ENCODE peak calls at places on chromosome 11, in seven cellular contexts. D is transverse colon; V is stimulated activated CD8-positive, alpha-beta memory T cell treated with anti-CD3 and anti-CD28 coated beads, Interleukin-4, amount 100 ng/mL, for 1 hour; P is NCI-H2081; N is naive thymus-derived CD8-positive, alpha-beta T cell; T is RWPE1; K is cardiac fibroblast. U is an unnamed sample.

GRCh38 chr11:117521974-117522373 is 194.3 kb downstream of the CEP164 start:
- DNase-seq in N (no peak), K (no peak), P (no peak), D (no peak), V (no peak), T (no peak), U (no peak)

GRCh38 chr11:108206171-108206570 is 16.3 kb downstream of the NPAT start:
- DNase-seq in P (no peak), D (no peak), N (no peak), K (no peak), V (no peak), T (no peak), U (no peak)

GRCh38 chr11:56234155-56234554 is at the start of gene OR5T2:
- DNase-seq in K (no peak), T (no peak), N (no peak), P (no peak), D (no peak), V (no peak), U (no peak)

GRCh38 chr11:70603064-70603755 is 204.9 kb downstream of the CTTN start:
- DNase-seq in N (no peak), P (no peak), D (no peak), K (no peak), V (no peak), T (no peak), U (no peak)

GRCh38 chr11:134377876-134378275 is 34.2 kb downstream of the B3GAT1 start:
- DNase-seq in D (no peak), P (no peak), T (no peak), K (no peak), V (no peak), N (no peak), U (no peak)

GRCh38 chr11:102485095-102485722 is 32.6 kb upstream of the TMEM123 start:
- DNase-seq in P (no peak), K (peak), D (no peak), T (no peak), N (no peak), V (no peak), U (no peak)

GRCh38 chr11:112693781-112694180 is 267.4 kb upstream of the NCAM1 start:
- DNase-seq in D (no peak), P (no peak), V (no peak), K (no peak), T (no peak), N (no peak), U (no peak)

GRCh38 chr11:57321996-57322880 is 2.5 kb downstream of the TNKS1BP1 start:
- DNase-seq in T (peak), N (no peak), D (peak), P (peak), K (peak), V (no peak), U (peak)

GRCh38 chr11:33560729-33561128 is 139.9 kb downstream of the C11orf91 start:
- DNase-seq in V (no peak), K (no peak), T (no peak), D (no peak), P (no peak), N (no peak), U (no peak)

GRCh38 chr11:1005913-1006312 is 30.6 kb downstream of the MUC6 start:
- DNase-seq in V (no peak), N (no peak), D (no peak), K (no peak), P (peak), T (peak), U (no peak)

GRCh38 chr11:197741-198235 is 4.9 kb downstream of the SCGB1C1 start:
- DNase-seq in P (no peak), K (no peak), N (no peak), D (no peak), T (no peak), V (no peak), U (no peak)

GRCh38 chr11:86444981-86445380 is 70.3 kb downstream of the CCDC81 start:
- DNase-seq in P (no peak), D (no peak), T (no peak), K (no peak), V (no peak), N (no peak), U (no peak)

GRCh38 chr11:33687733-33688479 is 12.7 kb downstream of the C11orf91 start:
- DNase-seq in P (peak), V (no peak), T (no peak), K (peak), D (no peak), N (no peak), U (peak)

GRCh38 chr11:122524532-122524882 is 131.0 kb upstream of the UBASH3B start:
- DNase-seq in K (no peak), D (no peak), N (no peak), V (no peak), T (no peak), P (no peak), U (no peak)

GRCh38 chr11:67238894-67239794 is 27.1 kb upstream of the GRK2 start:
- DNase-seq in K (peak), D (no peak), P (no peak), N (no peak), T (no peak), V (no peak), U (no peak)

GRCh38 chr11:203945-204586 is 3.1 kb downstream of the BET1L start:
- DNase-seq in P (no peak), K (no peak), T (no peak), D (no peak), N (no peak), V (no peak), U (no peak)

GRCh38 chr11:69839516-69839915 is 20.3 kb upstream of the FGF3 start:
- DNase-seq in T (no peak), K (no peak), V (no peak), D (no peak), P (no peak), N (no peak), U (no peak)

GRCh38 chr11:66849501-66850234 is 6.4 kb downstream of the RCE1 start:
- DNase-seq in V (no peak), T (no peak), D (no peak), K (no peak), N (no peak), P (no peak), U (no peak)

GRCh38 chr11:61472282-61472681 is 36.3 kb upstream of the LRRC10B start:
- DNase-seq in T (no peak), N (no peak), K (peak), P (no peak), V (no peak), D (no peak), U (no peak)

GRCh38 chr11:66886671-66887221 is 29.9 kb downstream of the LRFN4 start:
- DNase-seq in V (no peak), D (no peak), T (no peak), K (peak), N (no peak), P (no peak), U (no peak)

GRCh38 chr11:36455658-36456111 is 54.4 kb downstream of the TRAF6 start:
- DNase-seq in T (peak), D (peak), V (no peak), N (no peak), P (no peak), K (peak), U (no peak)

GRCh38 chr11:118430956-118431355 is 5.3 kb upstream of the KMT2A start:
- DNase-seq in T (no peak), P (no peak), N (no peak), D (no peak), K (no peak), V (no peak), U (no peak)

GRCh38 chr11:133951484-133952198 is 5.1 kb downstream of the IGSF9B start:
- DNase-seq in D (no peak), P (peak), T (peak), V (no peak), K (peak), N (no peak), U (no peak)

GRCh38 chr11:33325456-33325855 is 68.3 kb downstream of the HIPK3 start:
- DNase-seq in T (no peak), N (no peak), K (peak), D (no peak), V (no peak), P (no peak), U (no peak)

GRCh38 chr11:19817870-19818269 is 105.2 kb downstream of the NAV2 start:
- DNase-seq in N (no peak), K (no peak), T (no peak), P (no peak), V (no peak), D (no peak), U (no peak)

GRCh38 chr11:127816959-127817358 is 770.4 kb downstream of the ETS1 start:
- DNase-seq in V (no peak), T (no peak), D (no peak), P (no peak), N (no peak), K (peak), U (no peak)

GRCh38 chr11:2694495-2694894 is 5.3 kb downstream of the KCNQ1OT1 start:
- DNase-seq in N (no peak), T (no peak), P (no peak), V (no peak), D (no peak), K (no peak), U (no peak)

GRCh38 chr11:76803023-76803422 is 19.9 kb downstream of the TSKU start:
- DNase-seq in K (peak), T (no peak), D (no peak), P (no peak), N (no peak), V (no peak), U (no peak)

U was measured in NCI-H748 treated with DMSO at 0.1 percent for 48 hours.